ENCODE peak calls at places on chromosomes 4 and X, in six cellular contexts. Z is psoas muscle, O is neuronal stem cell, N is left ventricle myocardium inferior, J is esophagus muscularis mucosa, M is mesendoderm. L is an unnamed sample.
A peak's percentile ranks its signal among the peaks of the same experiment; 100 is the strongest.

GRCh38 chrX:29693912-29694311 is 521.5 kb upstream of the MAGEB2 start:
- DNase-seq in Z (no peak), O (no peak), N (no peak), J (no peak), M (no peak), L (no peak)

GRCh38 chrX:6024204-6024603 is 204.5 kb downstream of the NLGN4X start:
- DNase-seq in Z (no peak), O (no peak), N (no peak), J (no peak), M (peak; percentile 78), L (no peak)

GRCh38 chr4:80036949-80037348 is 36.1 kb downstream of the ANTXR2 start:
- DNase-seq in Z (no peak), O (no peak), N (no peak), J (no peak), M (no peak), L (no peak)

GRCh38 chr4:27270435-27270834 is 409.8 kb downstream of the STIM2 start:
- DNase-seq in Z (no peak), O (no peak), N (no peak), J (no peak), M (peak; percentile 14), L (no peak)

GRCh38 chr4:126627255-126627654 is 1005.5 kb upstream of the INTU start:
- DNase-seq in Z (no peak), O (peak; percentile 1), N (no peak), J (no peak), M (peak; percentile 39), L (peak; percentile 40)

GRCh38 chr4:145886871-145887240 is 51.8 kb downstream of the ZNF827 start:
- DNase-seq in Z (no peak), O (no peak), N (no peak), J (no peak), M (no peak), L (no peak)

GRCh38 chr4:186939766-186940165 is 216.1 kb upstream of the FAT1 start:
- DNase-seq in Z (no peak), O (no peak), N (no peak), J (no peak), M (no peak), L (no peak)

GRCh38 chrX:9465380-9466114 is 689 bp downstream of the TBL1X start:
- DNase-seq in Z (peak; percentile 31), O (no peak), N (peak; percentile 17), J (no peak), M (peak; percentile 11), L (no peak)

GRCh38 chrX:57119416-57119815 is 1.9 kb downstream of the SPIN2B start:
- DNase-seq in Z (no peak), O (no peak), N (no peak), J (no peak), M (no peak), L (no peak)

GRCh38 chr4:105158837-105159236 is 12.2 kb downstream of the TET2 start:
- DNase-seq in Z (no peak), O (no peak), N (no peak), J (no peak), M (peak; percentile 55), L (no peak)
- H3K27me3 ChIP-seq in Z (no peaks in the 10 kb centered on the region), O (no peaks in the 10 kb centered on the region), N (no peaks in the 10 kb centered on the region), J (no peaks in the 10 kb centered on the region), M (no peaks in the 10 kb centered on the region), L (no peaks in the 10 kb centered on the region)

GRCh38 chr4:151426513-151426912 is 17.5 kb downstream of the FHIP1A start:
- DNase-seq in Z (no peak), O (no peak), N (no peak), J (no peak), M (no peak), L (no peak)
- H3K4me1 ChIP-seq in Z (peaks cover 60% of the 10 kb centered on the region), O (no peaks in the 10 kb centered on the region), N (peaks cover 20% of the 10 kb centered on the region), J (no peaks in the 10 kb centered on the region), M (peaks cover 5% of the 10 kb centered on the region), L (peaks cover 25% of the 10 kb centered on the region)

GRCh38 chrX:45758738-45759397 is 558.2 kb upstream of the DIPK2B start:
- DNase-seq in Z (no peak), O (no peak), N (no peak), J (no peak), M (no peak), L (no peak)

GRCh38 chrX:45760187-45760742 is 559.6 kb upstream of the DIPK2B start:
- DNase-seq in Z (no peak), O (no peak), N (no peak), J (no peak), M (no peak), L (no peak)

GRCh38 chrX:45756562-45756961 is 555.9 kb upstream of the DIPK2B start:
- DNase-seq in Z (no peak), O (no peak), N (no peak), J (no peak), M (no peak), L (no peak)

GRCh38 chrX:45757272-45757671 is 556.6 kb upstream of the DIPK2B start:
- DNase-seq in Z (no peak), O (no peak), N (no peak), J (no peak), M (no peak), L (no peak)

DNA sequence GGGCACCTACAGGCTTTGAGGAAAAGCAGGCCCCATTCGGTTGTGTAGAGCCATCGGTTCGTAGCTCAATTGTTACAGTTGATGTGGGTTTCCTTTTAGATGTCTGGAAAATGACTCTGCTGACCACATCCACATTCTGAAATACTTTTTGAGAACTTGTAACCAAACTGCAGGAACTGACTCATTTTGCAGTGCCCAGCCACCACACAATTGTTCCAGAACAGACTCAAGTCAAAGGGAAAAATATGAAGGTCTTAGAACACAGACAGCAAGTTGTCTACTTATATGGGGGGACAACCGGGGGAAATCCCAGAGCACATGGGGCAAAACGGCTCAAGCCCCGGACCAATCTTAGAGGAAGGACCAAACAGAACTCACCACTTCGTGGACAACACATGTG is 557.6 kb upstream of the DIPK2B start:
- DNase-seq in Z (no peak), O (no peak), N (no peak), J (no peak), M (no peak), L (no peak)
- H3K27me3 ChIP-seq in Z (no peaks in the 10 kb centered on the region), O (no peaks in the 10 kb centered on the region), N (no peaks in the 10 kb centered on the region), J (no peaks in the 10 kb centered on the region), M (no peaks in the 10 kb centered on the region), L (no peaks in the 10 kb centered on the region)

DNA sequence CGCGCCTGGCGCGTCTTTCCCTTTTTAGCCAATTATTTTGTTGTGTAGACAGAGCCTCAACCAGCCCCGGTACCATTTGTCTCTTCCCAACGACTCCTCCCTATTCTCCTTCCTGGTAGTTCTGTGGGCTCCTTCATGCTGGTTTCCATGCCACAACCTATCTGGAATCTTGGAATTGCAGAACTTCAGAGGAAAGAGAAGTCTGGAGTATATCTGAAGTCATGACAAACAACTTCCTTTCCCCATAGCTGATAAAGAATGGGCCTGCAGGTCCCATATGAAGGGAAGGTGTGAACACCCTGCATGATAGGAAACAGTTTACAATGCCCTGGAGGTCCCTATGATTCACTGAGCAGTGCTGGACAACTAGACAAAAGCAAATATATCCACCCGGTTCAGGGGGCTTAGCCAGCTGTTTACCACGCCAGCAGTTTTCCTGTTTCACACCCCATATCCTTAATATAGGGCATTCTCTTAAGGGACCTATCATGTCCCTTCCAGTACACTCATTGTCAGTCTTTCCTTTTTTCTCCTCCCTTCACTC is 19.4 kb downstream of the FAM9C start:
- DNase-seq in Z (no peak), O (no peak), N (no peak), J (no peak), M (peak; percentile 61), L (no peak)
- H3K4me1 ChIP-seq in Z (no peaks in the 10 kb centered on the region), O (peaks cover 5% of the 10 kb centered on the region), N (peaks cover 19% of the 10 kb centered on the region), J (peaks cover 21% of the 10 kb centered on the region), M (no peaks in the 10 kb centered on the region), L (peaks cover 19% of the 10 kb centered on the region)

GRCh38 chr4:8696369-8697127 is 104.0 kb downstream of the CPZ start:
- DNase-seq in Z (no peak), O (no peak), N (no peak), J (no peak), M (no peak), L (peak; percentile 4)

GRCh38 chr4:8694226-8694625 is 101.7 kb downstream of the CPZ start:
- DNase-seq in Z (no peak), O (no peak), N (no peak), J (no peak), M (no peak), L (no peak)

GRCh38 chr4:8695237-8696219 is 103.0 kb downstream of the CPZ start:
- DNase-seq in Z (no peak), O (no peak), N (no peak), J (no peak), M (no peak), L (no peak)

GRCh38 chr4:8697826-8698225 is 105.3 kb downstream of the CPZ start:
- DNase-seq in Z (no peak), O (no peak), N (no peak), J (no peak), M (no peak), L (no peak)

DNA sequence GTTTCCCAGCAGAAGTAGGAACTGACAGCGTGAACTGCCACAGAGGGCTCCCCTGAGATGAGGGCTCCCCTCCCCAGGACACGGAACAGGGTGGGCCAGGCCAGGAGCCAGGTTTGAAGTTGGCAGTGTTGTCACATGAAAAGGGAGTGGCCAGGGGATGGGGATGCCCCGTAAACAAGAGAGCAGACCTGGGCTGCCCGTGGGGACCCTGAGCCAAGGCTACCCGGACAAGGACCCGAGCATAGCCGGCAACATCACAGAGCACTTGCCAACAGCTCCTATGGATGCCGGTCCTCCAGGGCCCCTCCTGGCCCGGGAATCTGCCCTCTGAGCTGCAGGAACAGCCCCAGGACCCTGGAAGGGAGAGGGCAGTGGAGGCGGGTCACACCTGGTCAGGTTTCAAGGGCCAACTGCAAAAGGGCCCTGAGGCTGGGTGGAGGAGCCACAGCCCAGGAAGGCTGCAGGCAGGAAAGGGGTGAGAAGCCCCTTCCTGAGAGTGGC is 102.1 kb downstream of the CPZ start:
- DNase-seq in Z (no peak), O (no peak), N (no peak), J (no peak), M (no peak), L (no peak)
- H3K27me3 ChIP-seq in Z (peaks cover 11% of the 10 kb centered on the region), O (peaks cover 3% of the 10 kb centered on the region), N (peaks cover 80% of the 10 kb centered on the region), J (no peaks in the 10 kb centered on the region), M (no peaks in the 10 kb centered on the region), L (peaks cover 22% of the 10 kb centered on the region)

GRCh38 chr4:143381171-143382118 is 44.8 kb downstream of the GAB1 start:
- DNase-seq in Z (peak; percentile 80), O (no peak), N (peak; percentile 89), J (peak; percentile 95), M (peak; percentile 69), L (peak; percentile 84)
- H3K4me1 ChIP-seq in Z (peaks cover 92% of the 10 kb centered on the region), O (peaks cover 11% of the 10 kb centered on the region), N (peaks cover 98% of the 10 kb centered on the region), J (peaks cover 99% of the 10 kb centered on the region), M (no peaks in the 10 kb centered on the region), L (peaks cover 51% of the 10 kb centered on the region)

L was measured in HAP-1.